ENCODE peak calls at places on chromosomes 5 and 9, in six cellular contexts. K is iPS DF 19.7, R is body of pancreas, W is NCI-H1105, Y is brain microvascular endothelial cell, M is NCI-H1436. Q is an unnamed sample.

GRCh38 chr5:181260720-181261319 is at the start of gene TRIM52:
- DNase-seq in Y (peak), K (peak), R (peak), W (no peak), M (no peak), Q (peak)

GRCh38 chr5:74673011-74673790 is 11.8 kb upstream of the HEXB start:
- DNase-seq in R (peak), W (peak), M (peak), K (no peak), Y (no peak), Q (peak)

GRCh38 chr5:107203231-107203630 is 467.5 kb downstream of the EFNA5 start:
- DNase-seq in M (no peak), K (no peak), R (no peak), Y (no peak), W (no peak), Q (peak)

GRCh38 chr9:113345165-113345564 is 4.2 kb upstream of the BSPRY start:
- DNase-seq in R (no peak), M (no peak), Y (no peak), W (no peak), K (no peak), Q (no peak)

GRCh38 chr5:91110709-91111108 is 272.4 kb downstream of the ARRDC3 start:
- DNase-seq in R (no peak), Y (no peak), W (no peak), K (no peak), M (no peak), Q (peak)

GRCh38 chr5:31049933-31050704 is 143.4 kb upstream of the CDH6 start:
- DNase-seq in K (no peak), R (no peak), Y (no peak), W (no peak), M (no peak), Q (peak)

GRCh38 chr5:135560858-135561257 is 17.9 kb downstream of the CXCL14 start:
- DNase-seq in M (peak), W (peak), K (no peak), R (peak), Y (peak), Q (peak)

GRCh38 chr5:15131909-15132308 is 260.3 kb upstream of the ANKH start:
- DNase-seq in R (no peak), M (no peak), W (no peak), Y (no peak), K (no peak), Q (no peak)

GRCh38 chr5:138439537-138440225 is 824 bp downstream of the REEP2 start:
- DNase-seq in W (no peak), K (no peak), Y (no peak), R (no peak), M (no peak), Q (no peak)

GRCh38 chr9:8457050-8457449 is 657.5 kb upstream of the DMAC1 start:
- DNase-seq in M (no peak), R (no peak), W (no peak), Y (no peak), K (no peak), Q (peak)

GRCh38 chr5:96048763-96049162 is 87.1 kb upstream of the ELL2 start:
- DNase-seq in M (peak), R (peak), W (no peak), Y (no peak), K (no peak), Q (no peak)

GRCh38 chr5:34552129-34552528 is 104.0 kb upstream of the RAI14 start:
- DNase-seq in Y (no peak), K (no peak), W (no peak), M (no peak), R (peak), Q (peak)

GRCh38 chr9:106861585-106862114 is 1.3 kb upstream of the ZNF462 start:
- DNase-seq in R (no peak), W (no peak), K (no peak), M (no peak), Y (no peak), Q (peak)

GRCh38 chr5:104265531-104266130 is 703.0 kb upstream of the NUDT12 start:
- DNase-seq in W (no peak), R (no peak), M (no peak), K (no peak), Y (no peak), Q (peak)

GRCh38 chr5:173680660-173681242 is 64.3 kb upstream of the BOD1 start:
- DNase-seq in K (no peak), R (peak), M (no peak), W (no peak), Y (no peak), Q (no peak)

GRCh38 chr5:149445739-149446369 is 66.8 kb upstream of the IL17B start:
- DNase-seq in Y (peak), K (no peak), M (no peak), W (no peak), R (no peak), Q (peak)

GRCh38 chr9:18184034-18184800 is 289.7 kb upstream of the ADAMTSL1 start:
- DNase-seq in K (no peak), R (peak), M (no peak), W (no peak), Y (no peak), Q (no peak)

GRCh38 chr5:168339151-168340140 is 48.0 kb downstream of the WWC1 start:
- DNase-seq in K (no peak), R (no peak), Y (no peak), M (no peak), W (no peak), Q (no peak)

GRCh38 chr5:125134216-125135081 is 388.0 kb upstream of the ZNF608 start:
- DNase-seq in R (no peak), K (no peak), W (no peak), Y (peak), M (no peak), Q (peak)

GRCh38 chr9:90331826-90332575 is 310.6 kb downstream of the DIRAS2 start:
- DNase-seq in M (no peak), W (no peak), Y (peak), R (no peak), K (no peak), Q (peak)

GRCh38 chr9:107484117-107484723 is 5.3 kb downstream of the KLF4 start:
- DNase-seq in R (peak), Y (peak), W (peak), K (no peak), M (peak), Q (peak)

GRCh38 chr5:32628049-32628803 is 42.9 kb downstream of the SUB1 start:
- DNase-seq in Y (no peak), M (no peak), K (no peak), W (no peak), R (no peak), Q (no peak)

GRCh38 chr5:176541338-176542134 is 4.3 kb upstream of the RNF44 start:
- DNase-seq in R (peak), M (no peak), W (no peak), Y (no peak), K (no peak), Q (no peak)

GRCh38 chr5:34789021-34789531 is 49.9 kb upstream of the TTC23L start:
- DNase-seq in R (peak), W (no peak), Y (peak), M (no peak), K (no peak), Q (peak)

GRCh38 chr5:4513381-4513780 is 626.7 kb upstream of the ADAMTS16 start:
- DNase-seq in M (no peak), Y (no peak), R (no peak), W (no peak), K (no peak), Q (no peak)

GRCh38 chr5:124901081-124901480 is 154.6 kb upstream of the ZNF608 start:
- DNase-seq in M (no peak), W (no peak), R (no peak), K (no peak), Y (no peak), Q (no peak)

GRCh38 chr9:134539613-134540012 is 102.0 kb upstream of the COL5A1 start:
- DNase-seq in W (no peak), K (no peak), Y (no peak), R (no peak), M (no peak), Q (no peak)

GRCh38 chr5:345404-346195 is 24.1 kb downstream of the AHRR start:
- DNase-seq in K (no peak), R (no peak), W (no peak), M (no peak), Y (no peak), Q (peak)

Q was measured in fibroblast of lung.